ENCODE peak calls at places on chromosomes 6 and 20, in five cellular contexts. L is GM23248; T is adrenal gland; O is CD4-positive, alpha-beta memory T cell; M is CD8-positive, alpha-beta T cell. Z is an unnamed sample. For H3K36me3, the result is how much of the 10 kb centered on the place peaks cover.

GRCh38 chr6:138323821-138324220 is 53.9 kb upstream of the SMIM28 start:
- DNase-seq in L (no peak), T (no peak), O (no peak), M (no peak), Z (no peak)

GRCh38 chr6:89679215-89680120 is 40.9 kb upstream of the LYRM2 start:
- DNase-seq in L (no peak), T (no peak), O (no peak), M (no peak), Z (no peak)

GRCh38 chr6:145836170-145836569 is 21.6 kb upstream of the FBXO30 start:
- DNase-seq in L (peak), T (no peak), O (no peak), M (no peak), Z (no peak)

GRCh38 chr20:61886721-61887658 is 178.7 kb downstream of the TAF4 start:
- DNase-seq in L (peak), T (peak), O (peak), M (peak), Z (peak)

GRCh38 chr20:56730003-56730402 is 100.9 kb downstream of the TFAP2C start:
- DNase-seq in L (no peak), T (no peak), O (no peak), M (no peak), Z (no peak)

GRCh38 chr6:96468681-96469224 is 52.9 kb upstream of the UFL1 start:
- DNase-seq in L (peak), T (no peak), O (no peak), M (no peak), Z (no peak)

GRCh38 chr6:116088946-116089345 is 11.7 kb upstream of the NT5DC1 start:
- DNase-seq in L (no peak), T (no peak), O (no peak), M (no peak), Z (no peak)

GRCh38 chr6:87722831-87723726 is 21.0 kb upstream of the AKIRIN2 start:
- DNase-seq in L (peak), T (peak), O (no peak), M (no peak), Z (peak)

GRCh38 chr6:10890151-10890550 is 3.3 kb downstream of the SYCP2L start:
- DNase-seq in L (no peak), T (no peak), O (no peak), M (no peak), Z (no peak)

GRCh38 chr20:1382670-1383069 is 10.2 kb downstream of the FKBP1A start:
- DNase-seq in L (peak), T (no peak), O (no peak), M (no peak), Z (no peak)

GRCh38 chr6:30544666-30545272 is 11.5 kb downstream of the GNL1 start:
- DNase-seq in L (peak), T (no peak), O (peak), M (no peak), Z (peak)

GRCh38 chr6:93423542-93423941 is 4.2 kb upstream of the EPHA7 start:
- DNase-seq in L (peak), T (peak), O (no peak), M (no peak), Z (peak)

GRCh38 chr6:90296346-90297123 is at the start of gene BACH2:
- DNase-seq in L (peak), T (peak), O (peak), M (peak), Z (peak)

GRCh38 chr6:7818480-7819165 is 92.0 kb downstream of the TXNDC5 start:
- DNase-seq in L (no peak), T (no peak), O (no peak), M (no peak), Z (no peak)

GRCh38 chr20:33832113-33832853 is 21.1 kb downstream of the CHMP4B start:
- DNase-seq in L (no peak), T (no peak), O (no peak), M (no peak), Z (peak)

GRCh38 chr6:106181664-106182418 is 95.7 kb downstream of the PRDM1 start:
- DNase-seq in L (peak), T (no peak), O (no peak), M (no peak), Z (no peak)

GRCh38 chr6:153170511-153170910 is 39.4 kb upstream of the RGS17 start:
- DNase-seq in L (peak), T (no peak), O (no peak), M (no peak), Z (no peak)
- H3K36me3 ChIP-seq in L (under half), T (under half), O (under half), M (under half), Z (under half)

GRCh38 chr6:160634706-160635105 is 29.4 kb downstream of the LPA start:
- DNase-seq in L (no peak), T (no peak), O (no peak), M (no peak), Z (no peak)
- H3K36me3 ChIP-seq in L (under half), T (under half), O (under half), M (under half), Z (under half)

DNA sequence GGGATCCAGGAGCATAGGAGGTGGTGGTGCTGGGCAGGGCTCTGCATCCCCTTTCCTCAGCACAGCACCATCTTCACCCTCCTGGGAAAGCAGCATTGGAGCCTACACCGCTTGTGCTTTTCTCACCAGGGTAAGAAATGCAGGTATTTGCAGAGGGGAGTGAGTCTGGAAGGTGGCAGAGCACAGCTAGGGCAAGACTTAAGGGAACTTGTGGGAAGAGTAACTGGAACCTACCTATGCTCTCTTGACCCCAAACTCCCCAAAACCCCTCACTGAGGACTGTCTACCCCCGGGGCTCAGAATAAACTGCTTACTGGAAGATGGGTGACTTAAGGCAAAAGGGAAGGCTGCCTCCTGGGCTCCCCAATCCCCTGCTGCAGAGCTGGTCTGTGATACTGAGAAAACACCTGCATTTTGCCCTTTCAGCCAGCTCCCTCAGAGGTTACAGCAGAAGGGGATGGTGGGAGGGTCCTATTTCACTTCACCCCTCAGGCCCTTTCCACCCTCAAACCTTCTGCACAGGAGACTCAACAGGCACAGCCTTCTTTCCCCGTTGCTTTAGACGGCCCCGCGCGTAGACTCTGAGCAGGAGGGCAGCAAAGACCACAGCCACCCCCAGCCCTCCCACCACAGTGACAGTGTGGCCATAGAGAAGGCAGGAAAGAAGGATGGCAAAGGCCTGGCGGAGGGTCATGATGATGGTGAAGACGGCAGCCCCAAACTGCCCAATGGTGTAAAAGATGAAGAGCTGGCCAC is 2.9 kb downstream of the SLC35B2 start:
- DNase-seq in L (no peak), T (no peak), O (no peak), M (no peak), Z (no peak)
- H3K36me3 ChIP-seq in L (half or more), T (under half), O (half or more), M (under half), Z (under half)

GRCh38 chr20:49908258-49908565 is 7.1 kb downstream of the SPATA2 start:
- DNase-seq in L (no peak), T (no peak), O (no peak), M (no peak), Z (no peak)
- H3K36me3 ChIP-seq in L (under half), T (under half), O (under half), M (under half), Z (under half)

DNA sequence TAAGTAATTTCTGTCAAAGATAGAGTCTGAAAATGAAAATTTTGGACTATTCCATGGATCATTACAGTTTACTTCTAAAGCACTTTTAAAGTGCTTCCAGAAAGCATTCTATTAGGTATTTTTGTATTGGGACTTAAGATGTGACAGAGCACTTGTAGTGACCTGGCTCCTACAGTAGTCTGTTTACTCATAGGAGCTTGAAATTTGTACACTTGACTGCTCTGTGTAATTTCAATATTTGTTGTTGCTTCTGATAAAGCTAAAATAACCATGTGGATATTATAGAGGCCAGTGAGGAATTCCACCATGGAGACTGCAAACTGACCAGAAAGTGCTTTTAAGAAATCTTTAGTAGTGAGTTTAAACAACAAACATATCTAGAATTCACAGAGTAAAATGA is 10.3 kb downstream of the NFYA start:
- DNase-seq in L (no peak), T (no peak), O (no peak), M (no peak), Z (no peak)
- H3K36me3 ChIP-seq in L (half or more), T (under half), O (under half), M (under half), Z (under half)

GRCh38 chr20:3194617-3195280 is 9.7 kb downstream of the DDRGK1 start:
- DNase-seq in L (no peak), T (no peak), O (no peak), M (no peak), Z (no peak)
- H3K36me3 ChIP-seq in L (under half), T (under half), O (half or more), M (half or more), Z (under half)

DNA sequence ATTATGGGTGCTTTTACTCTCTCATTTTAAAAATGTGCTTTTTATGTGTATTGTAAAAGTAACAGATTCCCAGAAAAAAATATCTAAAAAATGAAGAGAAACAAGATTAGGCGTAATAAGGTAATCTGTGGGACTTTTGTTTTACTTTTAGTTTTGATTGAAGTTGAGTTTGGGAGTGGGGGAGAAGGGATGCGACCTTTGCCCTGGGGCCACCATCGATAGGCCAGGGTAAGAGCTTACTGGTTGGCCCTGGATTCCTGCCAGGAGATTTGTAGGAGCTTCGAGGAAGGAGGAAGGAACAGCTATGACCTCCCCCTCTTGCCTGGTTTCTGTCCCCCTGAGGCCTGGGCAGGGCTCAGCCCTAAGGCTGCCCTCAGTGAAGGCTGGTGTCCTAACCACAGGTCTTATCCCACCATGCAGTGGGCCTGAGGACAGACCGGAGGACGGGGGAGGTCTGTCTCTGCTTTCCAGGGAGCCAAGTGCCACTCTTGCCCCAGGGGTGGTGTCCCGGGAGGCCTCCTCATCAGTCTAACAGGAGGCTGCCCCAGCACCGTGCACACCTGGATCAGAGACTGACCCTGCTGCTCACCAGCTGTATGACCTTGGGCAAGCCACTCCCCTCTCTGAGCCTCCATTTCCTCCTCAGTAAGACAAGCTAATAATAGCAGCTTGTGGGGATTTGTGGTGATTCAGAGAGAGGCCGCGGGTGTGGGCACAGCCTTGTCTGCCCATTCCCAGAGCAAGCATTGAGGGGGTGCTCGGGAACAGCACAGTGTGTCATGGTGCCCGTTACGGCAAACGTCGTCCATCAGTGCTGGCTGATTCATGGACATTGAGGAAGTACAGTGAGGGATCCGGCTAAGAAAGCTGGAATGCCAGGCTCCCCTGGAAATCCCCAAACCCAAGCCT is 21.2 kb downstream of the TGM2 start:
- DNase-seq in L (peak), T (peak), O (no peak), M (no peak), Z (peak)
- H3K36me3 ChIP-seq in L (under half), T (under half), O (under half), M (under half), Z (under half)

DNA sequence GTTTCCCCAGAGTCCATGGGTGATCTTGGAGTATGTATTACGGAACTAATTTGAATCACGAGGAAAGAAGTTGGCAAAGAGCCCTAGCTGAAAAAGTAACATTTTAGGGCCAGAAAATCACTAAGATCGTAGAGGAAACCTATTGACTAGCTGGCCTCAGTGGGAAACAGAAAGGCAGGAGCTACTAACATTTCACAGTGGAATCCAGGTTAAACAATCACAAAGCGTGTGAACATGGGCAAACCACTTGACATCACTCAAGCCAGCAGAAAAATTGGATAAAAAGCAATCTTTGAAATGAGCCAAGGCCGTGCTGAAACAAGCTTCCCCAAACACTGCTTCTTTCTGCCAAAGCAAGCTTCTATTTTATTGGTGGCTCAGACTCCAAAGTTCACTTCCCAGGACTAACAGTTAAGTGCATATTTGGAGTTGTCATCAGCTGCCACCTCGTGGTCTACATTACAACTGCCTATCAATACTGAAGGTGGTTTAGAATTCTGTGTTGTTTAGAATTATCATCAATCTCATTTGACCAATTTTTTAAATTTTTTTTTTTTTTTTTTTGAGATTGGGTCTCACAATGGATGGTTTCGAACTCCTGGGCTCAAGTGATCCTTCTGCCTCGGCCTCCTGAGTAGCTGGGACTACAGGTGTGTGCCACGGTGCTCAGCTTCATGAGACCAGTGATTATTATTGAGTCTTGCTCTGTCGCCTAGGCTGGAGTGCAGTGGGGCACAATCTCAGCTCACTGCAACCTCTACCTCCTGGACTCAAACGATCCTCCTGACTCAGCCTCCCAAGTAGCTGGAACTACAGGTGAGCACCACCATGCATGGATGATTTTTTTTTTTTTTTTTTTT is 10.6 kb downstream of the RPS10 start:
- DNase-seq in L (peak), T (peak), O (peak), M (peak), Z (peak)
- H3K36me3 ChIP-seq in L (under half), T (under half), O (under half), M (under half), Z (under half)

GRCh38 chr20:63737940-63738686 is 1.5 kb upstream of the SLC2A4RG start:
- DNase-seq in L (no peak), T (no peak), O (peak), M (peak), Z (peak)
- H3K36me3 ChIP-seq in L (under half), T (under half), O (under half), M (under half), Z (under half)

Z was measured in small intestine.